ENCODE peak calls at places on chromosomes 3 and 15, in seven cellular contexts. U is left ventricle myocardium inferior; F is stimulated activated CD8-positive, alpha-beta memory T cell treated with anti-CD3 and anti-CD28 coated beads, Interleukin-15, amount 100 ng/mL, for 24 hours; H is stimulated activated CD4-positive, alpha-beta T cell treated with anti-CD3 and anti-CD28 coated beads, Interleukin-1b, Interleukin-23, amount 100 ng/mL, for 4 hours; K is NCI-H2171; T is posterior vena cava; Z is gastrocnemius medialis. N is an unnamed sample.

GRCh38 chr3:138049157-138049919 is 39.4 kb downstream of the CLDN18 start:
- DNase-seq in K (no peak), F (no peak), T (no peak), H (no peak), Z (no peak), U (no peak), N (no peak)

GRCh38 chr15:48798319-48798718 is 12.6 kb downstream of the CEP152 start:
- DNase-seq in H (no peak), U (no peak), F (no peak), T (no peak), K (peak; percentile 89), Z (no peak), N (no peak)

GRCh38 chr3:101351834-101352233 is 31.5 kb upstream of the IMPG2 start:
- DNase-seq in H (no peak), F (no peak), Z (no peak), K (no peak), T (no peak), U (no peak), N (no peak)

GRCh38 chr3:134754768-134755559 is 40.1 kb upstream of the EPHB1 start:
- DNase-seq in F (no peak), Z (no peak), H (peak; percentile 6), U (peak; percentile 31), T (no peak), K (no peak), N (peak; percentile 43)

GRCh38 chr15:59388670-59389069 is 16.0 kb upstream of the MYO1E start:
- DNase-seq in Z (no peak), H (no peak), U (no peak), K (no peak), T (no peak), F (no peak), N (no peak)

GRCh38 chr3:98213276-98213675 is 46.8 kb downstream of the OR5H15 start:
- DNase-seq in T (no peak), F (no peak), K (no peak), H (no peak), U (no peak), Z (no peak), N (no peak)

GRCh38 chr3:65593780-65594752 is 444.7 kb downstream of the MAGI1 start:
- DNase-seq in T (no peak), K (no peak), F (no peak), Z (no peak), H (no peak), U (no peak), N (no peak)

GRCh38 chr3:195908439-195909293 is at the start of gene TNK2:
- DNase-seq in Z (no peak), F (peak; percentile 30), T (peak; percentile 84), H (peak; percentile 29), U (no peak), K (no peak), N (peak; percentile 31)

GRCh38 chr15:101012326-101013040 is 93.3 kb downstream of the LRRK1 start:
- DNase-seq in U (no peak), T (peak; percentile 61), K (no peak), F (no peak), Z (no peak), H (no peak), N (no peak)

GRCh38 chr15:90918034-90918788 is 14.1 kb downstream of the HDDC3 start:
- DNase-seq in U (no peak), K (no peak), T (no peak), F (no peak), H (no peak), Z (no peak), N (no peak)

GRCh38 chr15:25787855-25788521 is 75.1 kb downstream of the ATP10A start:
- DNase-seq in Z (no peak), F (no peak), T (peak; percentile 83), K (no peak), H (no peak), U (no peak), N (peak; percentile 72)

GRCh38 chr15:89680282-89680873 is 1.2 kb upstream of the PLIN1 start:
- DNase-seq in F (no peak), Z (peak; percentile 77), T (no peak), U (peak; percentile 42), K (no peak), H (no peak), N (peak; percentile 92)

GRCh38 chr3:56879453-56880224 is 77.9 kb upstream of the ARHGEF3 start:
- DNase-seq in T (no peak), F (no peak), H (no peak), K (no peak), Z (no peak), U (no peak), N (no peak)

GRCh38 chr3:133924041-133924440 is 28.4 kb upstream of the RAB6B start:
- DNase-seq in Z (no peak), K (no peak), H (no peak), U (no peak), F (no peak), T (no peak), N (no peak)

GRCh38 chr3:164533275-164533674 is 545.0 kb downstream of the SI start:
- DNase-seq in T (no peak), K (no peak), H (no peak), U (no peak), Z (no peak), F (no peak), N (no peak)

N was measured in adrenal gland.